ENCODE peak calls at places on chromosomes 6 and 20, in four cellular contexts. T is neural crest cell, C is H9, P is IMR-90. H is an unnamed sample.

GRCh38 chr6:144413418-144413817 is 128.3 kb downstream of the UTRN start:
- DNase-seq in C (no peak), P (peak; percentile 34), T (no peak), H (peak; percentile 23)

GRCh38 chr6:118708055-118708454 is 56.7 kb upstream of the CEP85L start:
- DNase-seq in T (no peak), C (no peak), P (peak; percentile 54), H (peak; percentile 35)

GRCh38 chr6:8066108-8066507 is 1.9 kb upstream of the BLOC1S5 start:
- DNase-seq in P (no peak), T (no peak), C (no peak), H (no peak)

GRCh38 chr6:127191716-127192115 is 73.2 kb downstream of the RSPO3 start:
- DNase-seq in P (peak; percentile 65), T (no peak), C (no peak), H (no peak)

GRCh38 chr6:23282243-23283021 is 713.1 kb downstream of the HDGFL1 start:
- DNase-seq in P (no peak), T (no peak), C (no peak), H (no peak)

GRCh38 chr6:72035483-72035882 is 149.1 kb downstream of the RIMS1 start:
- DNase-seq in T (no peak), C (no peak), P (no peak), H (no peak)

GRCh38 chr6:43644940-43645612 is at the start of gene RSPH9:
- DNase-seq in C (peak; percentile 98), T (peak; percentile 67), P (peak; percentile 44), H (no peak)

GRCh38 chr6:52647199-52647598 is 23.7 kb upstream of the TMEM14A start:
- DNase-seq in C (no peak), T (no peak), P (peak; percentile 72), H (peak; percentile 22)

GRCh38 chr6:106540907-106541306 is 88.4 kb downstream of the RTN4IP1 start:
- DNase-seq in C (no peak), T (no peak), P (no peak), H (peak; percentile 65)

GRCh38 chr20:326645-327031 is 1.3 kb downstream of the SOX12 start:
- DNase-seq in C (no peak), P (no peak), T (peak; percentile 43), H (peak; percentile 36)

GRCh38 chr6:150334790-150335783 is 33.7 kb upstream of the IYD start:
- DNase-seq in P (peak; percentile 82), T (peak; percentile 39), C (peak; percentile 46), H (peak; percentile 76)

GRCh38 chr20:32439132-32439829 is 81.2 kb downstream of the ASXL1 start:
- DNase-seq in C (no peak), T (no peak), P (peak; percentile 92), H (no peak)

GRCh38 chr6:14885471-14885987 is 360.3 kb upstream of the JARID2 start:
- DNase-seq in C (no peak), T (no peak), P (peak; percentile 58), H (no peak)

GRCh38 chr6:134722996-134723871 is 226.7 kb downstream of the ALDH8A1 start:
- DNase-seq in T (no peak), C (no peak), P (peak; percentile 34), H (no peak)

GRCh38 chr20:45138451-45139300 is 14.4 kb upstream of the WFDC12 start:
- DNase-seq in T (peak; percentile 50), P (no peak), C (peak; percentile 84), H (peak; percentile 74)

GRCh38 chr6:72374864-72375263 is 247.0 kb upstream of the KCNQ5 start:
- DNase-seq in T (no peak), P (peak; percentile 12), C (peak; percentile 42), H (no peak)

GRCh38 chr6:7313505-7314165 is 636 bp upstream of the SSR1 start:
- DNase-seq in T (no peak), C (no peak), P (no peak), H (no peak)

GRCh38 chr6:10030942-10031537 is 383.8 kb downstream of the TFAP2A start:
- DNase-seq in P (no peak), T (no peak), C (no peak), H (peak; percentile 49)

GRCh38 chr6:143556529-143556928 is 45.0 kb upstream of the FUCA2 start:
- DNase-seq in T (no peak), P (peak; percentile 95), C (no peak), H (no peak)

GRCh38 chr6:34414999-34415858 is 10.6 kb downstream of the RPS10 start:
- DNase-seq in C (no peak), P (peak; percentile 65), T (no peak), H (peak; percentile 68)

GRCh38 chr6:101268541-101268940 is 125.0 kb upstream of the GRIK2 start:
- DNase-seq in T (no peak), P (no peak), C (no peak), H (no peak)

GRCh38 chr6:42748241-42748898 is 2.5 kb upstream of the TBCC start:
- DNase-seq in T (no peak), P (no peak), C (no peak), H (no peak)

GRCh38 chr20:4815618-4816017 is 93.9 kb downstream of the PRND start:
- DNase-seq in P (no peak), T (no peak), C (no peak), H (no peak)

GRCh38 chr6:111709615-111710398 is 104.1 kb upstream of the TRAF3IP2 start:
- DNase-seq in T (no peak), C (peak; percentile 43), P (peak; percentile 76), H (peak; percentile 69)

GRCh38 chr6:169263374-169263773 is 9.7 kb upstream of the THBS2 start:
- DNase-seq in P (no peak), T (no peak), C (no peak), H (no peak)

GRCh38 chr20:59295531-59295930 is 4.9 kb upstream of the EDN3 start:
- DNase-seq in T (no peak), P (no peak), C (no peak), H (no peak)

GRCh38 chr6:110233769-110234374 is 53.6 kb downstream of the CDC40 start:
- DNase-seq in T (no peak), P (peak; percentile 35), C (no peak), H (no peak)

GRCh38 chr20:1173698-1174097 is 11.1 kb downstream of the TMEM74B start:
- DNase-seq in T (no peak), P (no peak), C (no peak), H (no peak)

GRCh38 chr20:16864069-16864468 is 115.9 kb downstream of the OTOR start:
- DNase-seq in P (peak; percentile 20), C (no peak), T (no peak), H (peak; percentile 1)

GRCh38 chr6:147126618-147127022 is 77.6 kb upstream of the STXBP5 start:
- DNase-seq in P (no peak), C (no peak), T (no peak), H (no peak)

DNA sequence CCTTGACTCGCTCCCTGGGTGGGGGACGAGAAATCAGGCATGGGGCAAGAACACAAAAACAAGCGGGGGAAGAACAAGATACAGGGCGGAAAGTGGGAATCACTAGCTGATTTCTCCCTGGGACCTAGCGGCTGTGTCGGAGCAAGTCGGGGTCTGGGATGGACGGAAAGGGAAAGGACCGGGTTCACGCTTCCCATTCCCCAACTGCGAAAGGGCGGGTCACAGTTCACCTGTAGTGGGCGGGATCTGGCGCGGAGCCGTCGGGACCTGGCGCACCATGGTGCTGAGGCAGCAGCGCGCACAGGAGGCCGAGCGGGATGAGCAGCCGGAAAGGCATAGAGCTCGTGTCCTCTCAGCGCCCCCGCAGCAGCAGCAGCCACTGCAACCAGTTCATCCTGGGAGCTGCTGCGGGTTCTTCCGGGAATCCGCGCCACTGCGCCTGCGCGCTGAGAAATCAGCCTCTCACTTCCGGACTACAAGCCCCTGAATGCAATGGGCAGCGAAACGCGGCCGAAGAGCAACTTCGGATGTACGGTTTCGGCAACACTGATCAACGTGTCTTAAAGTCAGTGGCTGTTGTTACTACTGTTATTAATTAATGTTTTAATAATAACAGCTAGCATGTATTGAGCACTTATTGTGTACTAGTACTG is at the start of gene EDEM2:
- DNase-seq in C (peak; percentile 98), T (peak; percentile 98), P (peak; percentile 96), H (peak; percentile 95)
- TF ChIP-seq CTCF in C (no peak), T (peak; percentile 8), P (no peak), H (no peak)

DNA sequence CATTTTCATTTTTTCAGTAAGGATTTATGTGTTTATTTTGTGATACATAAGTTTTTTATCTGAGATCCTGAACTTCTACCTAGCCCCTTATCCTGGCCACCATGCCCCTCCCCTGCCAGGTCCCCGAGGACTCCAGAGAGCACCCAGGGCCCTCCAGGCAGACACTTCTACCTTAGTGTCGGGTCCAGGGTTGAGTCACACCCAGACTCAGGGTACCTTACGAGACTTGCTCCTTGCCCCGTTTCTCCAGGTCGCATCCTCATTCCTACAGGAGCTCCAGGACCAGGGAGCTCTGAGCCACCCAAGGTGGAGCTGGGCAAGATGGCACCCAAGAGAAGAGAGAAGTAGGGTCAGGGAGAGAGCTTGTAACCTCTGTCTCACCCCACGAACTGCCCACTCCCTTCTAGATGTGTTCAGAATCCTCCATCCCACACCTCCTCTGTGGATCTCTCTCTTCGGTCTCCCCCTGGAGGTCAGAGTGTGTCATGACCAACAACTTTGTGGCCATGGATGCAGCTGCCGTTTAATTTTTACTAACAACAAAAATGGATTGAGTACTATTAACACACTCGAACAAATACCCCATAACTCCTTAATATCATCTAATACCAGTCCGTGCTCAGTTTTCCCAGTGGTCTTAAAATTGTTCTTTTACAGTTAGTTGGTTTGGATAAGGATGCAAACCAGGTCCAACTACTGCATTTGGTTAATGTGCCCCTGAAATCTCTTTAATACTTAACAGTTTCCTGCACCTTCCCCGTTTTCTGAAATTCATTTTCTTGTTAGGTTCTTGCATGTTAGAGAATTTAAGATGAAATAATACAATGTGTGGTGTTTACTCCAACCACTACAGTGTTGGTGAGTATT is 130.6 kb upstream of the INSM1 start:
- DNase-seq in P (peak; percentile 14), T (peak; percentile 51), C (peak; percentile 43), H (peak; percentile 65)
- TF ChIP-seq CTCF in P (peak; percentile 65), T (peak; percentile 78), C (peak; percentile 82), H (peak; percentile 59)

GRCh38 chr6:16503919-16504554 is 257.2 kb downstream of the ATXN1 start:
- DNase-seq in P (no peak), T (no peak), C (no peak), H (no peak)

GRCh38 chr6:16508959-16509358 is 252.3 kb downstream of the ATXN1 start:
- DNase-seq in T (no peak), C (no peak), P (no peak), H (no peak)

GRCh38 chr6:16503241-16503775 is 258.0 kb downstream of the ATXN1 start:
- DNase-seq in C (no peak), T (no peak), P (no peak), H (no peak)

GRCh38 chr6:16504608-16505007 is 256.7 kb downstream of the ATXN1 start:
- DNase-seq in C (no peak), P (no peak), T (no peak), H (no peak)

DNA sequence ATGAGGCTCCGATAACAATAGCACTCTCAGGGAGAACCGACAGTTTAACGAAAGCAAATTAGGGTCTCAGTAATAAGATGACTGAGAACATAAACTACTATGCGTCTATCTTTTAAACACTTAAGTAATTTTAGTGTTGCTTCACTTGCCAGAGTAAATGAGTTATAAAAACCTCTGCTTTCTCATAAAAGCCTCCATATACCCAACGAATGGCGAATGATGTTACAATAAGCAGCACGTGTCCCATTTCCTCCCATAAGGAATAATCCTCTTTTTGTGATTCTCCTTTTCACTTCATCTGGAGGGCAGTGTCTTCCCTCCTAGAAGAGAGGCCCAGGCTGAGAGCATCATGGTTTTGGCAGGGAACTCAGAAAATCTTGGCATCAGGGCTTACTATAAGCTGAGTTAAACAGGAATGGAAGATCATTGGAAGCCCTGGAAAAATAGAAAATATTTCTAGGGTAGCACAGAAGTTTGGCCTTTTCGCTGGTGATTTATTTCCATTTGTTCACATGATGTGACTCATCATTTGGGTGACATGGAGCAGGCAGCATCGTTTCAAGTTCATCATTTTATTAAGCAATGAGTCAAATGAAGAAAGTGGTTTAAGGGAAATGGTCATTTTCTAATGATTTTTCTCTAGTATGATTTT is 255.4 kb downstream of the ATXN1 start:
- DNase-seq in P (peak; percentile 78), T (no peak), C (no peak), H (no peak)
- TF ChIP-seq CTCF in P (no peak), T (no peak), C (no peak), H (no peak)

GRCh38 chr6:137949686-137950390 is 82.8 kb downstream of the TNFAIP3 start:
- DNase-seq in C (no peak), T (no peak), P (no peak), H (no peak)
- TF ChIP-seq CTCF in C (no peak), T (no peak), P (no peak), H (no peak)